ENCODE peak calls at places on chromosome 6, in seven cellular contexts. D is brain microvascular endothelial cell, K is DND-41, M is coronary artery, U is RWPE2, Z is heart right ventricle, I is astrocyte. Y is an unnamed sample.

GRCh38 chr6:108752733-108753392 is 95.4 kb upstream of the ARMC2 start:
- DNase-seq in Z (no peak), D (no peak), K (no peak), U (no peak), I (no peak), M (no peak), Y (no peak)

GRCh38 chr6:16596890-16597331 is 164.3 kb downstream of the ATXN1 start:
- DNase-seq in M (no peak), I (no peak), D (no peak), Z (no peak), U (no peak), K (no peak), Y (no peak)

GRCh38 chr6:96792791-96793190 is 44.5 kb downstream of the GPR63 start:
- DNase-seq in Z (no peak), K (no peak), I (no peak), D (no peak), M (no peak), U (no peak), Y (no peak)

GRCh38 chr6:106146852-106147351 is 60.8 kb downstream of the PRDM1 start:
- DNase-seq in Z (no peak), D (no peak), U (no peak), K (no peak), I (peak), M (no peak), Y (no peak)

GRCh38 chr6:111445786-111446395 is 37.1 kb downstream of the REV3L start:
- DNase-seq in K (no peak), I (no peak), Z (no peak), M (no peak), U (no peak), D (no peak), Y (no peak)

GRCh38 chr6:159043236-159043635 is 1.6 kb downstream of the TAGAP start:
- DNase-seq in D (no peak), U (no peak), I (no peak), M (no peak), K (peak), Z (no peak), Y (no peak)

GRCh38 chr6:42914546-42914945 is 1.3 kb upstream of the PTCRA start:
- DNase-seq in U (no peak), D (no peak), Z (no peak), I (no peak), M (no peak), K (no peak), Y (no peak)

GRCh38 chr6:107679457-107679856 is 144.7 kb downstream of the SCML4 start:
- DNase-seq in D (peak), M (no peak), Z (peak), U (no peak), I (peak), K (peak), Y (no peak)

GRCh38 chr6:100456178-100456880 is 8.4 kb downstream of the SIM1 start:
- DNase-seq in M (no peak), K (no peak), I (no peak), Z (no peak), D (no peak), U (no peak), Y (no peak)

GRCh38 chr6:115067690-115068447 is 725.0 kb upstream of the HS3ST5 start:
- DNase-seq in K (no peak), Z (no peak), I (no peak), U (no peak), D (no peak), M (no peak), Y (no peak)

GRCh38 chr6:52063584-52064400 is 23.6 kb downstream of the PKHD1 start:
- DNase-seq in M (no peak), D (peak), U (no peak), Z (peak), I (no peak), K (peak), Y (no peak)

GRCh38 chr6:168111911-168112310 is 32.9 kb upstream of the FRMD1 start:
- DNase-seq in M (no peak), I (no peak), U (peak), Z (no peak), K (no peak), D (no peak), Y (peak)

GRCh38 chr6:39617023-39617422 is 108.2 kb downstream of the KIF6 start:
- DNase-seq in K (no peak), I (peak), M (no peak), U (no peak), Z (no peak), D (no peak), Y (no peak)

GRCh38 chr6:39614393-39614792 is 110.8 kb downstream of the KIF6 start:
- DNase-seq in K (no peak), M (no peak), D (no peak), U (no peak), I (no peak), Z (no peak), Y (no peak)

GRCh38 chr6:39615622-39616021 is 109.6 kb downstream of the KIF6 start:
- DNase-seq in I (no peak), D (no peak), M (no peak), K (no peak), U (no peak), Z (no peak), Y (no peak)

GRCh38 chr6:39617520-39617919 is 107.7 kb downstream of the KIF6 start:
- DNase-seq in I (no peak), U (no peak), K (no peak), Z (no peak), M (no peak), D (no peak), Y (no peak)
- TF ChIP-seq CTCF in I (no peak), U (no peak), K (no peak), Z (no peak), M (no peak), D (no peak), Y (no peak)

GRCh38 chr6:119720160-119720559 is 370.6 kb upstream of the MAN1A1 start:
- DNase-seq in I (no peak), D (no peak), U (no peak), K (no peak), Z (no peak), M (no peak), Y (no peak)
- TF ChIP-seq CTCF in I (peak), D (peak), U (no peak), K (peak), Z (no peak), M (no peak), Y (no peak)

GRCh38 chr6:129643968-129644367 is 66.0 kb downstream of the ARHGAP18 start:
- DNase-seq in I (no peak), Z (no peak), K (no peak), M (no peak), U (no peak), D (no peak), Y (no peak)

GRCh38 chr6:129645371-129646139 is 64.4 kb downstream of the ARHGAP18 start:
- DNase-seq in M (no peak), U (no peak), Z (no peak), K (no peak), I (no peak), D (no peak), Y (no peak)

GRCh38 chr6:129644567-129645015 is 65.4 kb downstream of the ARHGAP18 start:
- DNase-seq in K (no peak), U (no peak), D (no peak), Z (no peak), I (peak), M (no peak), Y (no peak)

GRCh38 chr6:129641344-129641743 is 68.6 kb downstream of the ARHGAP18 start:
- DNase-seq in K (no peak), M (no peak), D (peak), Z (no peak), U (no peak), I (peak), Y (no peak)

GRCh38 chr6:129642322-129642721 is 67.7 kb downstream of the ARHGAP18 start:
- DNase-seq in Z (no peak), U (no peak), D (no peak), I (no peak), K (no peak), M (no peak), Y (no peak)
- TF ChIP-seq CTCF in Z (no peak), U (no peak), D (no peak), I (no peak), K (no peak), M (no peak), Y (no peak)

GRCh38 chr6:19107468-19107867 is 720.3 kb downstream of the RNF144B start:
- DNase-seq in U (no peak), D (no peak), I (no peak), M (no peak), Z (no peak), K (no peak), Y (no peak)
- TF ChIP-seq CTCF in U (no peak), D (no peak), I (no peak), M (no peak), Z (no peak), K (no peak), Y (no peak)

GRCh38 chr6:81590314-81590691 is 162.2 kb downstream of the TENT5A start:
- DNase-seq in M (no peak), K (no peak), Z (no peak), U (no peak), I (no peak), D (no peak), Y (no peak)

GRCh38 chr6:81594501-81594900 is 158.0 kb downstream of the TENT5A start:
- DNase-seq in M (no peak), U (no peak), Z (no peak), I (no peak), D (no peak), K (no peak), Y (no peak)

GRCh38 chr6:81589465-81590313 is 162.8 kb downstream of the TENT5A start:
- DNase-seq in K (no peak), M (no peak), D (no peak), I (no peak), Z (no peak), U (no peak), Y (no peak)
- TF ChIP-seq CTCF in K (no peak), M (no peak), D (peak), I (no peak), Z (no peak), U (no peak), Y (no peak)

DNA sequence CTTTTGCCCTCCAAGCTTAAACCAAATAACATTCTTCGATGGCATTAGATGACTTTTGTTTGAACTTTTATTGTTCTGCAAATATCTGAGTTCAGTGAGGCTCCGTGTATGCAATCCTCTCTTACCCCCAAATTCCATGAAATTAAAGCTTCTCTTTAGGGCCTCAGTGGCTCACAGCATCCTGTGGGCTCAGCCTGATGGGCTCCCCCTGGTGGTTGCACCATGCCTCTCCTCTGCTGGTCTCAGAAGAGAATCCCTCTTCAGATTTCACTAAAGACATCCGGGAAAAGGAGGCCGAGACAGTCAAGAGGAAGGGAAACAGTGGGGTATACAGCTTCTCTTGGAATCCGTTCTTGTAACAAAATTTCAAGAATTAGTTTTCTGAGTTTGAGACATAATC is 331.6 kb upstream of the NT5E start:
- DNase-seq in I (no peak), D (no peak), Z (no peak), M (no peak), K (no peak), U (no peak), Y (no peak)
- TF ChIP-seq CTCF in I (no peak), D (peak), Z (no peak), M (no peak), K (peak), U (no peak), Y (no peak)